ENCODE peak calls at places on chromosomes 5 and 9, in nine cellular contexts. B, Z, I, V, E, H, C, Q and W are unnamed samples.

GRCh38 chr9:530681-531080 is 310.8 kb upstream of the DMRT1 start:
- DNase-seq in B (no peak), Z (no peak), I (peak; percentile 12), V (no peak), E (no peak), H (no peak), C (no peak), Q (no peak), W (no peak)

GRCh38 chr9:21778300-21778699 is 24.1 kb upstream of the MTAP start:
- DNase-seq in B (no peak), Z (no peak), I (peak; percentile 44), V (no peak), E (no peak), H (no peak), C (no peak), Q (no peak), W (no peak)

GRCh38 chr9:83154821-83155220 is 91.9 kb upstream of the RASEF start:
- DNase-seq in B (no peak), Z (no peak), I (peak; percentile 10), V (no peak), E (no peak), H (no peak), C (no peak), Q (no peak), W (no peak)

GRCh38 chr5:169577966-169578365 is 5.6 kb upstream of the SPDL1 start:
- DNase-seq in B (no peak), Z (peak; percentile 12), I (peak; percentile 47), V (peak; percentile 50), E (no peak), H (no peak), C (peak; percentile 44), Q (no peak), W (no peak)

GRCh38 chr9:114769664-114770063 is 36.2 kb downstream of the TNFSF15 start:
- DNase-seq in B (no peak), Z (no peak), I (peak; percentile 58), V (no peak), E (no peak), H (no peak), C (no peak), Q (no peak), W (no peak)

GRCh38 chr5:95864456-95864855 is 41.9 kb upstream of the GLRX start:
- DNase-seq in B (no peak), Z (no peak), I (peak; percentile 41), V (no peak), E (no peak), H (no peak), C (no peak), Q (no peak), W (no peak)

GRCh38 chr5:31124906-31125305 is 68.6 kb upstream of the CDH6 start:
- DNase-seq in B (no peak), Z (no peak), I (no peak), V (no peak), E (no peak), H (no peak), C (no peak), Q (no peak), W (no peak)

GRCh38 chr5:15013654-15014463 is 142.3 kb upstream of the ANKH start:
- DNase-seq in B (no peak), Z (peak; percentile 46), I (peak; percentile 81), V (peak; percentile 88), E (no peak), H (no peak), C (peak; percentile 66), Q (no peak), W (no peak)

GRCh38 chr5:146647656-146648199 is 131.7 kb upstream of the GPR151 start:
- DNase-seq in B (no peak), Z (no peak), I (no peak), V (no peak), E (no peak), H (no peak), C (no peak), Q (no peak), W (no peak)

GRCh38 chr9:120110520-120110919 is 469.4 kb downstream of the CDK5RAP2 start:
- DNase-seq in B (no peak), Z (no peak), I (no peak), V (no peak), E (no peak), H (no peak), C (no peak), Q (no peak), W (no peak)

GRCh38 chr5:126508251-126508961 is 85.2 kb downstream of the GRAMD2B start:
- DNase-seq in B (no peak), Z (no peak), I (no peak), V (no peak), E (no peak), H (no peak), C (no peak), Q (no peak), W (no peak)

GRCh38 chr5:169921370-169921769 is 58.9 kb downstream of the INSYN2B start:
- DNase-seq in B (no peak), Z (no peak), I (no peak), V (peak; percentile 47), E (no peak), H (no peak), C (no peak), Q (no peak), W (no peak)

GRCh38 chr5:138544171-138545134 is 1.4 kb upstream of the ETF1 start:
- DNase-seq in B (no peak), Z (no peak), I (peak; percentile 70), V (no peak), E (peak; percentile 75), H (no peak), C (no peak), Q (no peak), W (no peak)

GRCh38 chr5:13704401-13704800 is 240.1 kb downstream of the DNAH5 start:
- DNase-seq in B (no peak), Z (no peak), I (no peak), V (no peak), E (no peak), H (no peak), C (no peak), Q (no peak), W (no peak)

GRCh38 chr9:69223605-69224004 is 49.5 kb downstream of the TJP2 start:
- DNase-seq in B (no peak), Z (peak; percentile 31), I (peak; percentile 83), V (peak; percentile 92), E (no peak), H (peak; percentile 30), C (peak; percentile 13), Q (no peak), W (no peak)

GRCh38 chr5:2185646-2186471 is 303.1 kb upstream of the IRX4 start:
- DNase-seq in B (no peak), Z (no peak), I (no peak), V (no peak), E (no peak), H (no peak), C (no peak), Q (no peak), W (no peak)

GRCh38 chr9:69556707-69557106 is 115.5 kb downstream of the APBA1 start:
- DNase-seq in B (no peak), Z (no peak), I (no peak), V (no peak), E (no peak), H (no peak), C (no peak), Q (no peak), W (no peak)

GRCh38 chr5:31343946-31344345 is 150.5 kb downstream of the CDH6 start:
- DNase-seq in B (no peak), Z (no peak), I (no peak), V (no peak), E (no peak), H (no peak), C (no peak), Q (no peak), W (no peak)

GRCh38 chr5:168624850-168625357 is 45.7 kb upstream of the PANK3 start:
- DNase-seq in B (no peak), Z (no peak), I (peak; percentile 53), V (no peak), E (no peak), H (no peak), C (peak; percentile 35), Q (no peak), W (no peak)

DNA sequence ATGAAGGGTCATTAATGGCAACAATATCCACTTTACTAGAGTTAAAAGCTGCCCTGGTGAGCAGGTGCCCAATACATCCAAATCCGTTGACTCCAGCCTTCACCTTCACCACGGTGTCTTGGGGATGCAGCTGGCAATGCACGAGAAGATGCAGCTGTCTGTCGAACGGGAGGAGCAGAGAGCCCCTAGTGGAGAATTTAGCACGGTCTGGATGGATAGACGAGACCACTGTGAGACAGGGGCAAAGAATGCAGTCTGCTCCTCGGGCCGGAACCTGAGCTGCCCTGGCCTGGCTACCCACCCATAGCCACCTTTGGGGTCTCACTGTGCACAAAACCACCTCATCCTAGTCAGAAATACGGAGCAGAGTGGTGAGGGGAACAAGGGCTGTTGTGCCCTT is 35.1 kb downstream of the ADRA1B start:
- DNase-seq in B (no peak), Z (peak; percentile 36), I (no peak), V (peak; percentile 79), E (no peak), H (no peak), C (peak; percentile 26), Q (no peak), W (no peak)
- TF ChIP-seq CTCF in B (no peak), Z (peak; percentile 69), I (peak; percentile 24), V (peak; percentile 56), E (no peak), H (no peak), C (no peak), Q (no peak), W (peak; percentile 48)

GRCh38 chr9:112093147-112093874 is 81.8 kb downstream of the SUSD1 start:
- DNase-seq in B (no peak), Z (no peak), I (no peak), V (no peak), E (no peak), H (no peak), C (no peak), Q (no peak), W (no peak)
- H3K4me3 ChIP-seq in B (no peak overlapping the region), Z (no peak overlapping the region), I (no peak overlapping the region), V (no peak overlapping the region), E (no peak overlapping the region), H (no peak overlapping the region), C (no peak overlapping the region), Q (no peak overlapping the region), W (no peak overlapping the region)

DNA sequence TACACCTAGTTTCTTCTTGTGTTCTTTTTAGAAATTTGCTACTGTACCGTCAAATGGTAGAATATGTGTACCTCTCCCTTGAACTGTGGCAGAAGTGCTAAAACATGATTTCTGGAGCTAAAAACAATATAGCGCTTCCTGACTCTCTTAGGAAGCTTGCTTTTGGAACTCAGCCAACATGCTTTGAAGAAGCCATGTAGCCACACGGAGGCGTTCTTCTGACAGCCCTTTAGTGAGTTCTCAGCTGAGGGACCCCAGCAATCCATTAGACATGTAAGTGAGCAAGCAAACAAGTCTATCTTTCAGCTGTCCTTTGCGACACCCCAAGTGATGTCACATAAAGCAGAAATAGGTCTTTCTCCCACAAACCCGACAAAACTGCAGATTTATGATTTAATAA is 917.0 kb downstream of the CDH9 start:
- DNase-seq in B (no peak), Z (no peak), I (no peak), V (peak; percentile 50), E (no peak), H (no peak), C (peak; percentile 3), Q (no peak), W (no peak)
- TF ChIP-seq CTCF in B (no peak), Z (no peak), I (no peak), V (peak; percentile 12), E (no peak), H (no peak), C (no peak), Q (no peak), W (no peak)

DNA sequence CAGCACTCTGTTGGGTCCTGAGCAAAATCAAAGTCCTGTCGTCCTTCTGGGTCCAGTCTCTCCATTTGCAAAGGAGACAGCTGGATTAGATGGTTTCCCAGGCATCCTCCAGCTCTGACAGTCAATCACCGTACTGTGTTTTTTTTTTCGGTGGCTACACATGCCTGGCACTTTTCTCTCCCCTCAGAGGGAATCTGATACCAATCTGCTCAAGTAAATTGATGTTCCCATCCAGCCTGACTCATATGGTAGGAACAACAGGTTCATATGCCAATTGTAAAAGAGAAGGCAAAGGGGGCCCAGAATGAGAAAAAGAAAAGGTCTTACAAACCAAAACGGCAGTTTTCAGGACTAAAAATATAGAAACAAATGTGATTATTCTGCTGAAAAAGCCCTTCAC is 1.2 kb downstream of the FBXO10 start:
- DNase-seq in B (no peak), Z (no peak), I (peak; percentile 65), V (no peak), E (no peak), H (no peak), C (no peak), Q (no peak), W (no peak)
- H3K4me3 ChIP-seq in B (peak overlapping the region; percentile 87), Z (peak overlapping the region; percentile 78), I (peak overlapping the region; percentile 76), V (peak overlapping the region; percentile 94), E (peak overlapping the region; percentile 79), H (peak overlapping the region; percentile 92), C (no peak overlapping the region), Q (peak overlapping the region; percentile 91), W (peak overlapping the region; percentile 93)